ENCODE peak calls at places on chromosomes 12 and 14, in ten cellular contexts. G is fibroblast of gingiva; T is HFFc6; Q is kidney epithelial cell; H is fibroblast of lung; M is HEK293T; K is stimulated activated CD4-positive, alpha-beta T cell treated with anti-CD3 and anti-CD28 coated beads, Interleukin-12 subunit alpha, Interleukin-12 subunit beta, amount 100 ng/mL, for 4 hours; O is GM13976; A is Calu3; E is activated CD4-positive, alpha-beta T cell treated with anti-CD3 and anti-CD28 coated beads, Interleukin-2, amount 50 U/mL, for 1 hour. X is an unnamed sample.

GRCh38 chr12:20446836-20447235 is 78.5 kb downstream of the PDE3A start:
- DNase-seq in G (no peak), T (no peak), Q (no peak), H (no peak), M (no peak), K (no peak), O (no peak), A (no peak), E (no peak), X (no peak)

GRCh38 chr14:69317780-69318179 is 57.8 kb downstream of the GALNT16 start:
- DNase-seq in G (peak), T (no peak), Q (no peak), H (no peak), M (no peak), K (no peak), O (no peak), A (no peak), E (no peak), X (no peak)

GRCh38 chr12:6462234-6462995 is 8.1 kb downstream of the VAMP1 start:
- DNase-seq in G (no peak), T (no peak), Q (no peak), H (no peak), M (no peak), K (no peak), O (no peak), A (no peak), E (peak), X (no peak)

GRCh38 chr14:93977790-93978581 is 1.6 kb upstream of the ASB2 start:
- DNase-seq in G (no peak), T (no peak), Q (no peak), H (peak), M (no peak), K (peak), O (no peak), A (no peak), E (peak), X (no peak)

GRCh38 chr12:43294881-43295280 is 257.1 kb downstream of the ADAMTS20 start:
- DNase-seq in G (no peak), T (no peak), Q (no peak), H (peak), M (no peak), K (no peak), O (no peak), A (no peak), E (no peak), X (no peak)

GRCh38 chr12:102093319-102093718 is 26.6 kb downstream of the NUP37 start:
- DNase-seq in G (no peak), T (peak), Q (no peak), H (peak), M (no peak), K (no peak), O (no peak), A (no peak), E (no peak), X (no peak)

GRCh38 chr12:78096909-78097597 is 266.4 kb downstream of the NAV3 start:
- DNase-seq in G (peak), T (no peak), Q (no peak), H (peak), M (no peak), K (no peak), O (no peak), A (no peak), E (no peak), X (no peak)

GRCh38 chr12:16880864-16881285 is 274.9 kb upstream of the LMO3 start:
- DNase-seq in G (no peak), T (no peak), Q (no peak), H (no peak), M (peak), K (no peak), O (no peak), A (peak), E (no peak), X (peak)

GRCh38 chr14:77980475-77981321 is 180.8 kb downstream of the ADCK1 start:
- DNase-seq in G (no peak), T (no peak), Q (no peak), H (peak), M (no peak), K (no peak), O (no peak), A (peak), E (no peak), X (peak)

GRCh38 chr14:61644185-61644584 is 51.1 kb upstream of the HIF1A start:
- DNase-seq in G (no peak), T (no peak), Q (no peak), H (no peak), M (no peak), K (no peak), O (no peak), A (no peak), E (no peak), X (no peak)

GRCh38 chr12:42070056-42070455 is 74.6 kb downstream of the GXYLT1 start:
- DNase-seq in G (peak), T (no peak), Q (no peak), H (peak), M (no peak), K (no peak), O (no peak), A (no peak), E (no peak), X (no peak)

GRCh38 chr14:103057028-103057371 is 349 bp downstream of the CDC42BPB start:
- DNase-seq in G (no peak), T (peak), Q (no peak), H (peak), M (peak), K (no peak), O (peak), A (no peak), E (no peak), X (no peak)

GRCh38 chr12:87117516-87117915 is 861.3 kb upstream of the MGAT4C start:
- DNase-seq in G (no peak), T (no peak), Q (no peak), H (no peak), M (no peak), K (no peak), O (no peak), A (no peak), E (no peak), X (no peak)

GRCh38 chr12:25272937-25273526 is 22.3 kb upstream of the KRAS start:
- DNase-seq in G (no peak), T (no peak), Q (no peak), H (no peak), M (no peak), K (no peak), O (no peak), A (no peak), E (no peak), X (no peak)

GRCh38 chr12:41211466-41211865 is 23.3 kb downstream of the PDZRN4 start:
- DNase-seq in G (no peak), T (no peak), Q (no peak), H (no peak), M (no peak), K (no peak), O (no peak), A (no peak), E (no peak), X (no peak)

GRCh38 chr14:64114166-64114565 is 180.0 kb downstream of the ESR2 start:
- DNase-seq in G (no peak), T (no peak), Q (no peak), H (no peak), M (no peak), K (no peak), O (no peak), A (no peak), E (no peak), X (no peak)

GRCh38 chr12:121328620-121329019 is 23.6 kb downstream of the ANAPC5 start:
- DNase-seq in G (no peak), T (no peak), Q (no peak), H (no peak), M (no peak), K (no peak), O (no peak), A (no peak), E (no peak), X (no peak)

GRCh38 chr12:115916910-115917668 is 360.4 kb downstream of the MED13L start:
- DNase-seq in G (no peak), T (no peak), Q (no peak), H (no peak), M (peak), K (peak), O (peak), A (peak), E (peak), X (peak)

GRCh38 chr12:91690521-91690920 is 455.1 kb downstream of the BTG1 start:
- DNase-seq in G (no peak), T (no peak), Q (no peak), H (no peak), M (no peak), K (no peak), O (no peak), A (no peak), E (no peak), X (no peak)

GRCh38 chr12:569091-569676 is 94.1 kb downstream of the NINJ2 start:
- DNase-seq in G (no peak), T (no peak), Q (no peak), H (no peak), M (no peak), K (no peak), O (no peak), A (no peak), E (no peak), X (no peak)

GRCh38 chr14:56057071-56057865 is 60.9 kb upstream of the PELI2 start:
- DNase-seq in G (no peak), T (no peak), Q (no peak), H (peak), M (no peak), K (no peak), O (no peak), A (no peak), E (no peak), X (peak)

GRCh38 chr12:1488908-1489381 is 105.4 kb downstream of the FBXL14 start:
- DNase-seq in G (peak), T (no peak), Q (no peak), H (peak), M (no peak), K (no peak), O (no peak), A (no peak), E (peak), X (no peak)

GRCh38 chr14:89960895-89961294 is 5.2 kb downstream of the TDP1 start:
- DNase-seq in G (no peak), T (no peak), Q (no peak), H (no peak), M (no peak), K (no peak), O (no peak), A (no peak), E (no peak), X (no peak)

GRCh38 chr12:115840159-115840558 is 437.3 kb downstream of the MED13L start:
- DNase-seq in G (no peak), T (peak), Q (no peak), H (no peak), M (no peak), K (no peak), O (no peak), A (no peak), E (no peak), X (peak)

GRCh38 chr12:98645572-98646067 is 530 bp downstream of the APAF1 start:
- DNase-seq in G (no peak), T (no peak), Q (no peak), H (peak), M (peak), K (no peak), O (no peak), A (peak), E (peak), X (no peak)

GRCh38 chr14:74980746-74981661 is 21.7 kb upstream of the EIF2B2 start:
- DNase-seq in G (peak), T (no peak), Q (no peak), H (peak), M (peak), K (no peak), O (peak), A (no peak), E (no peak), X (no peak)

GRCh38 chr12:66947119-66947518 is 268.2 kb upstream of the GRIP1 start:
- DNase-seq in G (no peak), T (no peak), Q (no peak), H (peak), M (no peak), K (no peak), O (peak), A (no peak), E (no peak), X (no peak)

GRCh38 chr12:19234171-19234704 is 104.7 kb downstream of the PLEKHA5 start:
- DNase-seq in G (peak), T (no peak), Q (no peak), H (peak), M (peak), K (no peak), O (no peak), A (no peak), E (no peak), X (no peak)

GRCh38 chr14:68612049-68612448 is 180.8 kb downstream of the ZFP36L1 start:
- DNase-seq in G (no peak), T (no peak), Q (no peak), H (no peak), M (no peak), K (no peak), O (no peak), A (no peak), E (no peak), X (no peak)

GRCh38 chr14:89202413-89202812 is 214.6 kb downstream of the FOXN3 start:
- DNase-seq in G (no peak), T (no peak), Q (no peak), H (no peak), M (no peak), K (no peak), O (no peak), A (no peak), E (no peak), X (no peak)

GRCh38 chr14:38721822-38722431 is 381.1 kb downstream of the SEC23A start:
- DNase-seq in G (peak), T (peak), Q (no peak), H (peak), M (peak), K (no peak), O (peak), A (peak), E (no peak), X (peak)

GRCh38 chr12:107451246-107451645 is 234.4 kb upstream of the PWP1 start:
- DNase-seq in G (no peak), T (no peak), Q (no peak), H (no peak), M (no peak), K (no peak), O (no peak), A (no peak), E (no peak), X (no peak)

GRCh38 chr12:94140556-94140955 is 7.8 kb upstream of the PLXNC1 start:
- DNase-seq in G (no peak), T (peak), Q (no peak), H (no peak), M (no peak), K (peak), O (peak), A (no peak), E (peak), X (no peak)

GRCh38 chr14:61350427-61350826 is 29.0 kb downstream of the PRKCH start:
- DNase-seq in G (no peak), T (no peak), Q (no peak), H (no peak), M (no peak), K (no peak), O (no peak), A (no peak), E (no peak), X (no peak)

GRCh38 chr12:86117711-86118110 is 138.5 kb downstream of the MGAT4C start:
- DNase-seq in G (no peak), T (no peak), Q (no peak), H (peak), M (no peak), K (no peak), O (no peak), A (no peak), E (no peak), X (no peak)

GRCh38 chr12:104973250-104973649 is 12.9 kb upstream of the NOPCHAP1 start:
- DNase-seq in G (no peak), T (no peak), Q (no peak), H (no peak), M (no peak), K (no peak), O (no peak), A (no peak), E (no peak), X (no peak)

X was measured in NCI-H2029.